ENCODE peak calls at places on chromosome 17, in nine cellular contexts. X, D, E, Y, H, W, N, P and T are unnamed samples.

GRCh38 chr17:78416791-78417530 is 38.5 kb downstream of the PGS1 start:
- DNase-seq in Y (no peak), N (no peak), W (no peak), H (no peak), D (no peak), P (no peak), X (no peak), E (peak), T (no peak)

GRCh38 chr17:81429353-81429774 is 34.1 kb downstream of the BAHCC1 start:
- DNase-seq in X (no peak), N (peak), H (no peak), E (peak), Y (peak), P (peak), D (peak), W (no peak), T (peak)

GRCh38 chr17:58249270-58250133 is 11.1 kb downstream of the LPO start:
- DNase-seq in X (peak), Y (peak), W (peak), N (peak), H (no peak), E (peak), D (peak), P (peak), T (peak)

GRCh38 chr17:68509151-68510057 is 2.8 kb upstream of the PRKAR1A start:
- DNase-seq in D (no peak), N (no peak), X (no peak), H (no peak), P (no peak), Y (no peak), W (peak), E (peak), T (peak)

GRCh38 chr17:77352996-77353395 is 212.2 kb downstream of the SEC14L1 start:
- DNase-seq in W (no peak), E (no peak), X (no peak), H (no peak), N (peak), D (no peak), Y (no peak), P (no peak), T (no peak)

GRCh38 chr17:49910858-49911204 is 58.2 kb upstream of the DLX4 start:
- DNase-seq in D (no peak), E (no peak), H (no peak), P (no peak), Y (no peak), X (no peak), W (no peak), N (no peak), T (no peak)

GRCh38 chr17:12967962-12968361 is 49.9 kb downstream of the ELAC2 start:
- DNase-seq in D (no peak), Y (no peak), P (no peak), X (no peak), H (no peak), E (no peak), W (no peak), N (no peak), T (no peak)

GRCh38 chr17:44115585-44116415 is 7.6 kb downstream of the HDAC5 start:
- DNase-seq in D (peak), Y (peak), E (no peak), H (no peak), N (no peak), P (peak), X (no peak), W (peak), T (peak)

GRCh38 chr17:79549111-79549915 is 61.5 kb downstream of the RBFOX3 start:
- DNase-seq in Y (no peak), E (no peak), N (no peak), W (peak), D (no peak), P (no peak), X (no peak), H (no peak), T (no peak)

GRCh38 chr17:58236394-58236793 is 2.0 kb upstream of the LPO start:
- DNase-seq in D (no peak), W (no peak), E (no peak), N (no peak), Y (no peak), X (no peak), P (no peak), H (no peak), T (no peak)

GRCh38 chr17:44293509-44294226 is 14.7 kb upstream of the RUNDC3A start:
- DNase-seq in P (no peak), D (no peak), N (no peak), E (no peak), Y (no peak), X (no peak), W (no peak), H (no peak), T (no peak)

GRCh38 chr17:29572691-29573557 is 4.4 kb downstream of the TP53I13 start:
- DNase-seq in D (peak), X (peak), Y (peak), W (peak), E (peak), P (peak), N (peak), H (no peak), T (peak)

GRCh38 chr17:67043283-67043682 is 1.1 kb upstream of the CACNG1 start:
- DNase-seq in D (peak), X (no peak), P (no peak), N (no peak), H (no peak), W (no peak), E (no peak), Y (no peak), T (no peak)

GRCh38 chr17:79587945-79588344 is 22.9 kb downstream of the RBFOX3 start:
- DNase-seq in N (no peak), E (no peak), P (no peak), W (no peak), D (no peak), X (no peak), H (no peak), Y (no peak), T (no peak)

GRCh38 chr17:70527364-70527888 is 358.1 kb downstream of the KCNJ2 start:
- DNase-seq in P (peak), E (no peak), H (no peak), W (no peak), Y (no peak), N (no peak), D (no peak), X (no peak), T (no peak)

GRCh38 chr17:18039535-18040286 is 503 bp downstream of the GID4 start:
- DNase-seq in N (no peak), E (no peak), H (no peak), P (no peak), D (peak), Y (peak), X (no peak), W (peak), T (no peak)

GRCh38 chr17:66906321-66907278 is 57.9 kb upstream of the CACNG4 start:
- DNase-seq in D (peak), H (peak), W (peak), E (peak), Y (peak), P (peak), N (peak), X (peak), T (peak)

GRCh38 chr17:50452627-50453300 is 15.9 kb downstream of the CHAD start:
- DNase-seq in Y (no peak), P (no peak), H (no peak), D (peak), N (no peak), E (no peak), W (no peak), X (no peak), T (no peak)

GRCh38 chr17:73613271-73613941 is 30.8 kb downstream of the SDK2 start:
- DNase-seq in P (no peak), D (no peak), W (peak), E (no peak), X (no peak), Y (no peak), H (no peak), N (no peak), T (no peak)

GRCh38 chr17:13967416-13967815 is 101.9 kb upstream of the COX10 start:
- DNase-seq in Y (no peak), E (no peak), X (no peak), W (no peak), H (no peak), N (no peak), P (no peak), D (no peak), T (no peak)

DNA sequence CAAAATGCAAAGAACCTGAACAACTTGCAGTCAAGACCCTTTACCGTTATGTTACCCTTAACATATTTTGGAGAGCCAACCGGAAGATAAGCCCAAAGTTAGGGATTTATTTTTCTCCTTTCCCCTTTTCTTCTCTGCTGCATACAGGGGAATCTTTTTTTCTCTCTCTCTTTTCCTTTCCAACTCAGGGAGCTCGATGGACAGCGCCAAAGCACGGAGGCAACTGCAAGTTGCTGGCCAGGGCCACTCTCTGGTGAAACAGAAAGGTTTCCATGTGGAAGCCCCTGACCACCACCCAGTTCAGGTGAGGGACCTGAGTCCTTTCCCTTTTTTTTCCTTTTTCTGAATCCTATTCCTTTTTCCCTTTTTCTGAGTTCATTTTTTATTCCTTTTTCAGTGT is 98.8 kb upstream of the COX10 start:
- DNase-seq in P (no peak), H (no peak), E (no peak), W (no peak), D (no peak), X (no peak), N (no peak), Y (no peak), T (no peak)
- H3K27ac ChIP-seq in P (no peak), H (no peak), E (no peak), W (no peak), D (no peak), X (no peak), N (no peak), Y (no peak), T (no peak)

DNA sequence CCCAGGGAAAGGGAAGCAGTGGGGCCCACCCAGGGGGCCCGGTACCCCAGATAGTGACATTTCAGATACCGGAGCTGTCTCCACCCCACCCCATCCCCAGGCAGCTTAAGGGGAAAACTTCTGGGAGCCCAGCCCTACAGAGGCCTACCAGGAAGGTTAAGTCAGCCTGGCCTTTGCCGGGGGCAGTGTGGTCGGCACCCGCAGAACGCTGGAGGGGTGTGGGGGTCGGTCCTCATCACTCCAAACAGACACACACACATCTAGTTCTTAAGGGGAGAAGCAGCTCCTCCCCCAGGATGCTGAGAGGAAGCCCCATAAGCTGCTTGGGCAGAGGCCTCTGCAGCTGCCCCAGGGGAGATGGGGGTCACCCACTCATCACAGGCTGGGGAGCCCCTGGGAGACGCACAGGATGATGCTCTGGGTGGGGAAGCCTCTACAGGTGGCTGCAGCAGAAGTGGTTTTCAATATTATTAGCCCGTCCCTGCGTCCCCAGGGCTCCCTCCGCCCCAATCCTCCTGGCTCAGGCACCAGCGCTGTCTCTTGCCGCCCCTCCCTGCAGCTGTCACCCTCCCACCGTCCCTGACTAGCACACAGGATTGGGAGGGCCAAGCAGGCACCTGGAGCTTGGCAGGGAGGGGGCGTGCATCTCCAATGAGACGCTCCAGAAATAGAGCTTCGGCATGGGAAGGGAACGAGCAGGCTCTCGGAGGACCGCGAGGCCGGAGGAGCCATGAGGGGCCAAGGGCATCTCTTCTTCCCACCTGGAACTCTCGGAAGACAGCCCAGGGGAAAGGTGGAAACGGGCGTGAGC is 1.4 kb upstream of the ABR start:
- DNase-seq in D (no peak), Y (no peak), H (no peak), E (no peak), W (peak), N (peak), X (no peak), P (no peak), T (no peak)
- H3K27ac ChIP-seq in D (no peak), Y (peak), H (no peak), E (no peak), W (no peak), N (peak), X (no peak), P (no peak), T (no peak)

GRCh38 chr17:34712481-34713195 is 133.3 kb downstream of the TMEM132E start:
- DNase-seq in P (no peak), W (peak), N (no peak), E (no peak), H (no peak), D (no peak), Y (no peak), X (no peak), T (no peak)
- H3K27ac ChIP-seq in P (no peak), W (no peak), N (no peak), E (no peak), H (no peak), D (no peak), Y (no peak), X (no peak), T (no peak)

DNA sequence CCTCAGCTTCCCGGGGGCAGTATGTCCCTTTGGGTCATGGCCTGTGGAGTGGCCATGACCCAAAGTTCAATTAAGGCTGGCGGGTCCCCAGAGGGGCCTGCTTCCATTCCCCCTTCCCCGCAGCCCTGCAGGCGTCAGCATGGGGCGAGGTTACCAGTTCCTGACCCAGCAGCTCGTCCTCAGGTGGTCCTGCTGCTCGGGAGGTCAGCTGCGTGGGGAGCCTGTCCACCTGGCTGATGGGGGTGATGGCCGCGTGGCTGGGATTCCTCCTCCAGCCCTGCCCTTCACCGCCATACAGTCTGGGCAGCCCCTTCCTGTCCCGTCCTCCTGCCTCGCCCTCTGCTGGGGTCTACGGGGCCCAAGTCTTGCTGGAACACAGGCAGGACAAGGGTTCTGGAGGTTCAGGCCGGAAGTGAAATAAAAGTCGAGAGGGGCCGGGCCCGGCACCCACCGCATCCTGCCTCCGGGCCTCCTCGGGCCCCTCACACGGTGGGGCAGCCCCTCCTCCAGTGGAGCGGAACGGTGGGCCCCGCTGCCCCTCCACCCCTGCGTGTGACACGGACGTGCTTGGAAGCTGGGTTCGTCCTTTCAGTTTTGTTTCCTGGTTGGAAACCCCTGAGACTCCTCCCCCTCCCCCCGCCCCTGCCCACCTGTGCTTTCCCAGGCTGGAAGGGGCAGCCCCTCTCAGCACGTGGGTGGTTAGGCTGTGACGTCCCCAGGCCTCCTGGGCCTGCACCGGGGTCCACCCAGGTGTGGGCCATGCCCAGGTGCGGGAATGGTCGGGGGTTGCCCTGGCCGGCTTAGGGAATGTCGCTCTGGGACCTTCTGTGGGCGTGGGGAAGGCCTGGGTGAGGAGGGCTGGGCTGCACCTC is 6.8 kb downstream of the UBALD2 start:
- DNase-seq in Y (peak), W (peak), P (no peak), E (no peak), N (no peak), X (peak), H (no peak), D (no peak), T (no peak)
- H3K27ac ChIP-seq in Y (no peak), W (peak), P (no peak), E (peak), N (no peak), X (peak), H (no peak), D (no peak), T (peak)

GRCh38 chr17:60421273-60422161 is 772 bp upstream of the CHCT1 start:
- DNase-seq in W (peak), P (peak), N (peak), X (peak), H (no peak), Y (peak), E (peak), D (peak), T (peak)

GRCh38 chr17:60425626-60426025 is 3.3 kb downstream of the CHCT1 start:
- DNase-seq in X (no peak), D (no peak), E (no peak), N (no peak), P (no peak), W (peak), H (no peak), Y (no peak), T (no peak)

GRCh38 chr17:60426596-60426995 is 4.3 kb downstream of the CHCT1 start:
- DNase-seq in X (no peak), W (peak), P (no peak), D (no peak), N (no peak), E (no peak), H (no peak), Y (no peak), T (no peak)

GRCh38 chr17:60423865-60424264 is 1.6 kb downstream of the CHCT1 start:
- DNase-seq in P (no peak), W (peak), H (no peak), D (no peak), E (no peak), X (no peak), Y (no peak), N (no peak), T (no peak)

DNA sequence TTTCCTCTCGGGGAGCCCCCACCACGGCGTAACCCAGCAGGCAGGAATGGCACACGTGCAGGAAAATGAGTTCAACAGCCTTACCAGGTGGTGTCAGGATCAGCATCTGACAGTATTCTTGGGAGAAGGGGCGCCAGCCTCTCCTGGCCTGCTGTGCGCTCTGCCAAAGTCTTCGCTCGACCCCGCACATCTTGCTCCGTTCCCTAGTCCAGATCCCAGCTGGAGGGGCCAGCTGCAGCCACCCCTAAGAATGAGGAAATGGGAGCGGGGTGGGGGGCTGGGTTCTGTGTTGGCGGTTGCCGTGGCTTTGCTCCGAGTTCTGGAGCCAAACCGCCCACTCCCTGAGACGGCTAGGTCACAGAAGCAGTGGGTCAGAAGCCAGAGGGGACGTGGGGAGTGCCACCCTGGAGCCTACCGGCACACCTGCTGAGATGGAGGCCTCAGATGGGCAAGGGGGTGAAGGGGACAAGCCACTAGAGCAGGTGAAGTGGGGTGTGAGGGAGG is at the start of gene CHCT1:
- DNase-seq in E (no peak), Y (no peak), P (no peak), N (no peak), H (no peak), W (no peak), X (no peak), D (no peak), T (no peak)
- H3K27ac ChIP-seq in E (peak), Y (no peak), P (peak), N (peak), H (no peak), W (no peak), X (no peak), D (no peak), T (peak)

DNA sequence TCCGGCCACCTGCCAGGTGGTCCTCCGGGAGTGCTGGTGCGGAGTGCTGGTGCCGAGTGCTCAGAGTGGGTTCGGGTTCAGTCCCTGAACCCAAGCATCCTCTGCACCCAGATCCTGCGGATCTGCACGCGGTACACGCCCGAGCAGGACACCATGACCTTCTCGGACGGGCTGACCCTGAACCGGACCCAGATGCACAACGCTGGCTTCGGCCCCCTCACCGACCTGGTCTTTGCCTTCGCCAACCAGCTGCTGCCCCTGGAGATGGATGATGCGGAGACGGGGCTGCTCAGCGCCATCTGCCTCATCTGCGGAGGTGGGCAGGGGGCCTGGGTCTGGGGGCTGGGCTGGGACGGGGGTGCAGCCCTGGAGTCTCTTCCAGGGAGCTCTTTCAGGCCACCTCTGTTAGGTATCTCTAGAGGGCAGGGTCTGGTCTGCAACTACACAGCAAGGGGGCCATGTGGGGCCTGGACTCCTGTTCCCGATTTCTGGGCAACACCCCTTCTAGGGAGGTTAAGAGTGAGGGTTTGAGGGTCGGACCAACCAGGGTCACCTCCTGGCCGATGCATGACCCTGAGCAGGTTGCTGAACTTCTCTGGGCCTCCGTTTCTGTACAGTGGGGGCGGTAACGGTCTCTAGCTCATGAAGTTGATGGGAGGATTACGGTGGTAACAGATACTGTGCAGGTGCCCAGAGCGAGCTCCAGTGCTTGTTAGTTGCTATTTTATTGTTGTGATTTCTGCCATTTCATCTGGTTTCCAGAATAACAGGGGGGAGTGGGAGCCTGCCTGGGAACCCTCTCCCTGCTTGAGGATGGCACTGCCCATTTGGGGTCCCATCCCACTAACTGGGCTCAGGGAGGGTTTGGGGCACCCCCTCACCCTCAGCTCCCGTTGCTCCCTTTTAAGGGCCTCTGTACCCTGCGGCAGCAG is 10.1 kb downstream of the GJD3 start:
- DNase-seq in N (no peak), Y (peak), W (peak), D (no peak), X (no peak), H (no peak), E (no peak), P (no peak), T (no peak)
- H3K27ac ChIP-seq in N (peak), Y (no peak), W (peak), D (no peak), X (no peak), H (peak), E (no peak), P (no peak), T (no peak)